ENCODE peak calls at places on chromosome 2, in five cellular contexts. One of them, this sample, is unnamed.

GRCh38 chr2:3489449-3490115 is 29.7 kb downstream of the ADI1 start:
- DNase-seq in H1: no peak
- DNase-seq in HepG2: no peak
- DNase-seq in K562: no peak
- DNase-seq in GM12878: no peak
- DNase-seq in this sample: no peak

GRCh38 chr2:217412299-217412698 is 552.4 kb upstream of the TNP1 start:
- DNase-seq in HepG2: no peak
- DNase-seq in K562: no peak
- DNase-seq in GM12878: no peak
- DNase-seq in H1: no peak
- DNase-seq in this sample: no peak

GRCh38 chr2:71702071-71702970 is 249.0 kb downstream of the DYSF start:
- DNase-seq in HepG2: no peak
- DNase-seq in H1: no peak
- DNase-seq in GM12878: no peak
- DNase-seq in K562: no peak
- DNase-seq in this sample: no peak

GRCh38 chr2:160703648-160704585 is 210.3 kb upstream of the RBMS1 start:
- DNase-seq in GM12878: peak; percentile 57
- DNase-seq in HepG2: no peak
- DNase-seq in H1: no peak
- DNase-seq in K562: no peak
- DNase-seq in this sample: peak; percentile 13

GRCh38 chr2:86249843-86250402 is 50.7 kb downstream of the MRPL35 start:
- DNase-seq in K562: peak; percentile 24
- DNase-seq in H1: no peak
- DNase-seq in HepG2: peak; percentile 25
- DNase-seq in GM12878: peak; percentile 52
- DNase-seq in this sample: no peak

GRCh38 chr2:236659758-236660150 is 90.1 kb downstream of the ACKR3 start:
- DNase-seq in GM12878: no peak
- DNase-seq in K562: no peak
- DNase-seq in H1: no peak
- DNase-seq in HepG2: no peak
- DNase-seq in this sample: no peak

GRCh38 chr2:152432206-152432653 is 97.3 kb downstream of the FMNL2 start:
- DNase-seq in K562: no peak
- DNase-seq in H1: no peak
- DNase-seq in GM12878: no peak
- DNase-seq in HepG2: peak; percentile 42
- DNase-seq in this sample: no peak

GRCh38 chr2:150207979-150208378 is 279.5 kb downstream of the RND3 start:
- DNase-seq in GM12878: no peak
- DNase-seq in K562: no peak
- DNase-seq in H1: no peak
- DNase-seq in HepG2: no peak
- DNase-seq in this sample: no peak

GRCh38 chr2:529425-529824 is 147.8 kb downstream of the TMEM18 start:
- DNase-seq in K562: no peak
- DNase-seq in H1: no peak
- DNase-seq in HepG2: peak; percentile 48
- DNase-seq in GM12878: no peak
- DNase-seq in this sample: no peak

GRCh38 chr2:23122681-23123080 is 262.3 kb upstream of the KLHL29 start:
- DNase-seq in GM12878: no peak
- DNase-seq in H1: no peak
- DNase-seq in HepG2: no peak
- DNase-seq in K562: no peak
- DNase-seq in this sample: no peak

GRCh38 chr2:213316001-213316735 is 31.9 kb downstream of the SPAG16 start:
- DNase-seq in K562: no peak
- DNase-seq in HepG2: no peak
- DNase-seq in GM12878: no peak
- DNase-seq in H1: no peak
- DNase-seq in this sample: no peak

GRCh38 chr2:220660277-220661155 is 911.6 kb downstream of the EPHA4 start:
- DNase-seq in HepG2: no peak
- DNase-seq in K562: no peak
- DNase-seq in GM12878: no peak
- DNase-seq in H1: no peak
- DNase-seq in this sample: no peak

GRCh38 chr2:943461-943797 is 7.2 kb upstream of the SNTG2 start:
- DNase-seq in H1: no peak
- DNase-seq in HepG2: no peak
- DNase-seq in K562: no peak
- DNase-seq in GM12878: no peak
- DNase-seq in this sample: no peak

GRCh38 chr2:238521870-238522269 is 95.1 kb downstream of the ASB1 start:
- DNase-seq in HepG2: no peak
- DNase-seq in K562: no peak
- DNase-seq in H1: no peak
- DNase-seq in GM12878: no peak
- DNase-seq in this sample: no peak

GRCh38 chr2:7272180-7272579 is 355.0 kb downstream of the RNF144A start:
- DNase-seq in HepG2: no peak
- DNase-seq in K562: no peak
- DNase-seq in H1: no peak
- DNase-seq in GM12878: no peak
- DNase-seq in this sample: no peak

GRCh38 chr2:44768438-44769236 is 172.9 kb upstream of the SIX3 start:
- DNase-seq in GM12878: no peak
- DNase-seq in K562: no peak
- DNase-seq in H1: no peak
- DNase-seq in HepG2: no peak
- DNase-seq in this sample: peak; percentile 46

GRCh38 chr2:102251042-102251848 is 60.1 kb upstream of the IL1RL1 start:
- DNase-seq in K562: peak; percentile 34
- DNase-seq in H1: no peak
- DNase-seq in HepG2: peak; percentile 38
- DNase-seq in GM12878: no peak
- DNase-seq in this sample: peak; percentile 80

GRCh38 chr2:84874381-84875212 is 6.3 kb downstream of the TRABD2A start:
- DNase-seq in H1: no peak
- DNase-seq in K562: no peak
- DNase-seq in HepG2: no peak
- DNase-seq in GM12878: no peak
- DNase-seq in this sample: no peak

GRCh38 chr2:58448065-58448507 is 207.0 kb upstream of the FANCL start:
- DNase-seq in GM12878: peak; percentile 46
- DNase-seq in HepG2: peak; percentile 83
- DNase-seq in H1: peak; percentile 72
- DNase-seq in K562: no peak
- DNase-seq in this sample: peak; percentile 83

GRCh38 chr2:226087051-226087450 is 687.5 kb downstream of the NYAP2 start:
- DNase-seq in HepG2: no peak
- DNase-seq in K562: no peak
- DNase-seq in GM12878: no peak
- DNase-seq in H1: no peak
- DNase-seq in this sample: no peak

GRCh38 chr2:195117036-195117435 is 540.0 kb upstream of the SLC39A10 start:
- DNase-seq in H1: no peak
- DNase-seq in K562: no peak
- DNase-seq in HepG2: no peak
- DNase-seq in GM12878: no peak
- DNase-seq in this sample: no peak

GRCh38 chr2:54658548-54659207 is 64.8 kb upstream of the EML6 start:
- DNase-seq in GM12878: no peak
- DNase-seq in K562: no peak
- DNase-seq in HepG2: no peak
- DNase-seq in H1: no peak
- DNase-seq in this sample: no peak

GRCh38 chr2:219430633-219431615 is 3.7 kb upstream of the SPEG start:
- DNase-seq in H1: no peak
- DNase-seq in GM12878: no peak
- DNase-seq in K562: no peak
- DNase-seq in HepG2: peak; percentile 21
- DNase-seq in this sample: no peak

GRCh38 chr2:8376603-8377423 is 305.0 kb upstream of the ID2 start:
- DNase-seq in H1: no peak
- DNase-seq in GM12878: no peak
- DNase-seq in K562: no peak
- DNase-seq in HepG2: no peak
- DNase-seq in this sample: no peak

GRCh38 chr2:206853880-206854279 is 85.4 kb upstream of the CPO start:
- DNase-seq in H1: no peak
- DNase-seq in K562: no peak
- DNase-seq in GM12878: no peak
- DNase-seq in HepG2: no peak
- DNase-seq in this sample: no peak

GRCh38 chr2:143824796-143825195 is 695.1 kb downstream of the ZEB2 start:
- DNase-seq in K562: no peak
- DNase-seq in HepG2: no peak
- DNase-seq in H1: no peak
- DNase-seq in GM12878: no peak
- DNase-seq in this sample: no peak

DNA sequence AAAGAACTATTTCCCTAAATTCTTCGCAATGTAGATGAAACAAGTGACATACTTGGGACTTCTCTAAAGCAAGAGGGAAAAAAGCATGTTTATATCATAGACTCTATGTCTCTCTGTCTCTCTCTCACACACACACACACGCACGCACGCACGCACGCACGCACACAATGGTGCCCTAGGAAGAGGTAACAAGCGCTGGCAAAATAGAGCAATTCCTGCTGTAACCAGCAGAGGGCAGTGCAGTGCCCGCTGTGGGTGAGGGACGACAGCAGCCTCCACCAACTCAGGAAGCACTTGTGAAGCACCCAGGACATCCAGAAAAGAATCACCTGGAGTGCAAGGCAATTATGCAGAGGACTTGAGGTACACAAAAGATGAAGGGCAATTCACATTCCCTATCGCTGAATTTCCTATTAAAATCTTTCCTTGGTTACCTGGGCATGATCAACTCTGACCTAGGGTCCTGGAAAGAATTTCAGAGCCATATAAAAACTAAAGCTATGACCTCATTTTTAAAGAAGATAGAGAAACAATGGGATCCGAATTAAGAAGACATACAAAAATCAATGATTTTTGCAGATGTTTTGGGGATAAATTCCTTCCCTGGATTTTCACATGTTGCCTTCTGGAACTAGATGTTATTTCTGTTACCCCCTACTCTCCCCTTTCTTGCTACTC is 166.4 kb downstream of the PDE11A start:
- DNase-seq in H1: peak; percentile 39
- DNase-seq in GM12878: peak; percentile 21
- DNase-seq in K562: peak; percentile 77
- DNase-seq in HepG2: peak; percentile 53
- DNase-seq in this sample: peak; percentile 88
- TF ChIP-seq USF2 in H1: no peak
- TF ChIP-seq USF2 in GM12878: no peak
- TF ChIP-seq USF2 in K562: no peak
- TF ChIP-seq USF2 in HepG2: no peak
- TF ChIP-seq USF2 in this sample: no peak

DNA sequence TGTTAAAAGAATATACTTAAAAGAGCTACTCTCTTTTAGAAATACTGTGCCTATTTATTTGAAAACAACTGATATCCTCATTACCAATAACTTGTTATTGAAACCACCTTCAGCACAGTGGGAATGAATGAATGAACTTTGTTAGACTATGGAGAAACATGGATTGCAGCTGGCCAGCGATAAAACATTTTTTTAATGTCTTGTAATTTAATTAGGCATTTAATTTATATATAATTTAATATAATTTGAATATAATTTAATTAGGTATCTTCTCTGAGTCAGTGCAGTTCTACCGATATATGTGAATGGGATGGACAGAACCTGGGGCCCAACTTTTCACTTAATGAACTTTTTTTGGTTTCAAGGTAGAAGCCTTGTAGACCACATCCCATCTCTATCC is 94.4 kb downstream of the KCTD18 start:
- DNase-seq in K562: no peak
- DNase-seq in HepG2: no peak
- DNase-seq in H1: no peak
- DNase-seq in GM12878: no peak
- DNase-seq in this sample: no peak
- TF ChIP-seq ATF3 in K562: no peak
- TF ChIP-seq ATF3 in HepG2: no peak
- TF ChIP-seq ATF3 in H1: no peak
- TF ChIP-seq ATF3 in GM12878: no peak
- TF ChIP-seq ATF3 in this sample: no peak

GRCh38 chr2:177998006-177998405 is 74.6 kb downstream of the PDE11A start:
- DNase-seq in HepG2: no peak
- DNase-seq in K562: no peak
- DNase-seq in H1: no peak
- DNase-seq in GM12878: no peak
- DNase-seq in this sample: no peak
- TF ChIP-seq USF2 in HepG2: no peak
- TF ChIP-seq USF2 in K562: no peak
- TF ChIP-seq USF2 in H1: no peak
- TF ChIP-seq USF2 in GM12878: no peak
- TF ChIP-seq USF2 in this sample: no peak

DNA sequence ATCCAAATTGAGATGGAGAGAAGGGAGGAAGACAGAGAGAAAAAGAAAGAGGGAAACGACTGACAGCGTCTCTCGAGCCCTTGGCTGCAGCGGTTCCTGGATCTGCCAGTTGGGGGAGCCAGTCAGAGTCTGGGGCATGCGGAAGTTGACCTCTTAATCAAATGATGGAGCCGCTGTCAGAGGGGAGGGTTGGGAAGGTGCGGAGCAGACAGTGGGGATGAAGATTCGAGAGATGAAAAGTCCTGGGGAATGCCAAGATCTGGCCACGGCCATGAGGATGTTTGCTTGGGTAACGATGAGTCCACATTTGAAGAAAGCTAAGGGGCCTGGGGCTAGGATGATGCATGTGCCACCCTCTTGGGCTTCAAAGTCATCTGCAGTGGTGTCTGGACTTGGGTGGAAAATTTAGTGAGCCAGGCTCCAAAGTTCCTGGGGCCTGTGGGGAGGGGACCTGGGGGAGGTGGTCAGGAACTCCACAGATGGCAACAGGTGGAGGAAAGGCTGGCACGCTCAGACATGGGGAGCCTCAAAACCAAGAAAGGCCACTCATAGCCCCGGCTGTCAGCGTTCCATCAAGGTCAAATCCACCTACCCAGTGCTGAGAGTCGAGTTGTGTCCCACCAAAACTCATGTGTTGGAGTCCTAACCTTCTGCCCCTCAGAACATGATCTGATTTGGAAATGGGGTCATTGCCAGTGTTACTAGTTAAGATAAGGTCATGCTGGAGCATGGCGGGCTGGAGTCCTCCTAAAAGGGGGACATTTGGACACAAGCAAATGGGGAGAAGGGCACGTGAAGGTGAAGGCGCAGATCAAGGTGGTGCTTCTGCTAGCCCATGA is 200.1 kb downstream of the NDUFA10 start:
- DNase-seq in H1: no peak
- DNase-seq in GM12878: no peak
- DNase-seq in K562: peak; percentile 27
- DNase-seq in HepG2: no peak
- DNase-seq in this sample: peak; percentile 66
- TF ChIP-seq ATF3 in H1: no peak
- TF ChIP-seq ATF3 in GM12878: no peak
- TF ChIP-seq ATF3 in K562: no peak
- TF ChIP-seq ATF3 in HepG2: no peak
- TF ChIP-seq ATF3 in this sample: no peak

This sample was measured in WTC11.